ENCODE peak calls at places on chromosomes 7 and 10, in seven cellular contexts. D, S, B, V, O, E and N are unnamed samples.

GRCh38 chr7:150748402-150748801 is 11.2 kb downstream of the GIMAP5 start:
- DNase-seq in D (no peak), S (no peak), B (no peak), V (no peak), O (no peak), E (no peak), N (no peak)

GRCh38 chr7:99677013-99677412 is 2.8 kb downstream of the CYP3A5 start:
- DNase-seq in D (no peak), S (no peak), B (no peak), V (no peak), O (no peak), E (no peak), N (no peak)

GRCh38 chr7:21916176-21916575 is 29.5 kb downstream of the CDCA7L start:
- DNase-seq in D (no peak), S (no peak), B (no peak), V (no peak), O (no peak), E (no peak), N (no peak)

GRCh38 chr7:51308738-51309102 is 7.9 kb downstream of the COBL start:
- DNase-seq in D (no peak), S (no peak), B (no peak), V (no peak), O (no peak), E (no peak), N (no peak)

GRCh38 chr7:155652156-155653124 is 8.0 kb downstream of the RBM33 start:
- DNase-seq in D (no peak), S (no peak), B (no peak), V (no peak), O (no peak), E (no peak), N (no peak)

GRCh38 chr7:36084485-36085091 is 68.5 kb upstream of the EEPD1 start:
- DNase-seq in D (peak), S (peak), B (peak), V (no peak), O (peak), E (peak), N (peak)

GRCh38 chr10:543862-544822 is 145.3 kb downstream of the DIP2C start:
- DNase-seq in D (no peak), S (no peak), B (no peak), V (no peak), O (no peak), E (no peak), N (no peak)

GRCh38 chr7:127979113-127979727 is 52.0 kb downstream of the LRRC4 start:
- DNase-seq in D (no peak), S (no peak), B (no peak), V (no peak), O (no peak), E (no peak), N (no peak)

GRCh38 chr7:117445206-117445605 is 17.9 kb upstream of the ASZ1 start:
- DNase-seq in D (no peak), S (no peak), B (no peak), V (no peak), O (no peak), E (no peak), N (no peak)

GRCh38 chr10:132651511-132652029 is 114.0 kb downstream of the INPP5A start:
- DNase-seq in D (no peak), S (no peak), B (no peak), V (no peak), O (no peak), E (no peak), N (no peak)

GRCh38 chr7:50068026-50068425 is 25.0 kb downstream of the ZPBP start:
- DNase-seq in D (no peak), S (peak), B (peak), V (no peak), O (no peak), E (peak), N (no peak)

GRCh38 chr7:112866424-112866823 is 76.2 kb upstream of the TMEM168 start:
- DNase-seq in D (no peak), S (no peak), B (no peak), V (peak), O (no peak), E (no peak), N (no peak)

GRCh38 chr7:30859202-30859939 is 52.3 kb upstream of the AQP1 start:
- DNase-seq in D (no peak), S (no peak), B (no peak), V (no peak), O (no peak), E (no peak), N (no peak)

GRCh38 chr7:33428415-33428814 is 299.1 kb downstream of the BBS9 start:
- DNase-seq in D (no peak), S (no peak), B (no peak), V (no peak), O (no peak), E (no peak), N (no peak)

GRCh38 chr7:94997547-94997946 is 90.2 kb downstream of the PPP1R9A start:
- DNase-seq in D (no peak), S (no peak), B (no peak), V (no peak), O (no peak), E (no peak), N (no peak)

DNA sequence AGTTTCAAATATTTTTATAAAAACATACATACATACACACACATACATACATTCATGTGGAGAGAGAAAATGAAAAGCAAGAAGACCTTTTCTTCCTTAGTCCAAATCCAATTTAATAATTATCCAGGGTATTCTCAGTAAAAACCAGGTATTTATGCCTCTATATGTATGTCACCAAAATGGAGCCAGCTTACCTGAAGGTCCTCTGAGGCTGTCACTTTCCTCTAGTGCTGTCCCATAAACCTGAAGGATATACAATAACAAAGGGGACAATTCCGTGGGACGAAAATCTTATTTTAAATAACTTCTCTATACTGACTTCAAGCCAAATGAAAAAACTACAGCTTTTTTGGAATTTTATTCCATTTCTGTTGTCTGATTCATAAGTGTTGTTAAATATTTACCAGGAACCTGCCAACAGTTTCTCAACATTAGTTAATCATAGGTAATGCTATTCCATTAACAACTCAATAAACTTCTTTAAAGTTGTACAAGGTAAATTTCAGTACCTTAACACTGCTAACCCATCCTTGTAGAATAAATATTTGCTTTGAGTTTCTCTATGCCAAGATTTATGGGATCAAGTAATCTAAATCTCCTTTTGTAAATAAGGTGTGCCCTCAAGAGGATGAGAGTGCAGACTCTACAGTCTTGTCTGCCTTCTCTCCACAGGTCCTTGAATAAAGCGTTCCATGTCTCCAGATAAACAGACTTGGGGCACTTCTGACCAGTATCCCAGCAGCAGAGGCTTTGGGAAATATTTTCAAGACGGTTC is 260.3 kb downstream of the AHR start:
- DNase-seq in D (no peak), S (no peak), B (no peak), V (no peak), O (no peak), E (no peak), N (no peak)
- TF ChIP-seq YY1 in D (no peak), S (no peak), B (no peak), V (no peak), O (no peak), E (no peak), N (no peak)

DNA sequence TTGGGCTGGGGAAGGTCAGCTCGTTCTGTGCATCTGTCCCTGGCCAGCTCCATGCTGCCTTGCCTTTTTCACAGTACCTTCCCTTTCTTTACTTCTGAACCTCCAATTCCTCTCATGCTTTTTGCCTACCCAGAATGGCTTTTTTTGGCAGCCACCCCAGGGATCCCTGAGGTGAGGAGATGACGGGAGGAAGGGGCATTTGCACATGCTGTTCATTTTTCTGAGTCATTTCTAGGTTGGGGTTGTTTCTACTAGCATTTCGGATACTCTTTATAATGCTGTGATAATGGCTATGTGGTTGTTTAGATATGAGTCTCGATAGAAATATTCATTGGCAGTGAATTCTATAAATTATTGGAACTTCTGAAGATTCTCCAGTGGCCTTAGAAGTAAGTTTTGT is 415.1 kb upstream of the FZD8 start:
- DNase-seq in D (no peak), S (no peak), B (no peak), V (no peak), O (no peak), E (no peak), N (no peak)
- TF ChIP-seq YY1 in D (no peak), S (no peak), B (no peak), V (no peak), O (no peak), E (no peak), N (no peak)

GRCh38 chr10:78335691-78336401 is 302.2 kb downstream of the RPS24 start:
- DNase-seq in D (peak), S (no peak), B (no peak), V (no peak), O (no peak), E (no peak), N (no peak)
- TF ChIP-seq YY1 in D (no peak), S (no peak), B (no peak), V (no peak), O (no peak), E (no peak), N (no peak)

DNA sequence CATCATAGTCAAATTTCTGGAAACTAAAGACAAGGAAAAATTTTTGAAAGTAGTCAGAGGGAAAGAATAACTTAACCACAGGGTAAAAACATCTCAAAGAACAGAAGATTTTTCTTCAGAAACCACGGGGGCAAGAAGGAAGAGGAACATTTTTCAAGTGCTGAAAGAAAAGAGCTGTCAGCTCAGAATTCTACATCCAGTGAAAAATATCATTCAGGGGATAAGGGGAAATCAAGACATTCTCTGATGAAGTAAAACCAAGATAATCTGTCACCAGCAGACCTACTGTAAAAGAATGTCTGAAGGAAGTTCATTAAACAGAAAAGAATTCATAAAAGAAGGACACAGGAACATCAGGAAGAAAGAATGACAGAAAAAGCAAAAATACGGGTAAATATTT is 111.2 kb upstream of the TMEM72 start:
- DNase-seq in D (no peak), S (no peak), B (no peak), V (no peak), O (no peak), E (no peak), N (no peak)
- TF ChIP-seq YY1 in D (no peak), S (no peak), B (no peak), V (no peak), O (no peak), E (no peak), N (no peak)

GRCh38 chr10:59229451-59229850 is 53.0 kb downstream of the PHYHIPL start:
- DNase-seq in D (no peak), S (no peak), B (no peak), V (no peak), O (no peak), E (no peak), N (no peak)

GRCh38 chr10:59234194-59234593 is 57.8 kb downstream of the PHYHIPL start:
- DNase-seq in D (no peak), S (no peak), B (no peak), V (no peak), O (no peak), E (no peak), N (no peak)

GRCh38 chr10:59237775-59238174 is 61.3 kb downstream of the PHYHIPL start:
- DNase-seq in D (no peak), S (no peak), B (no peak), V (no peak), O (no peak), E (no peak), N (no peak)

GRCh38 chr10:59236064-59236697 is 59.7 kb downstream of the PHYHIPL start:
- DNase-seq in D (no peak), S (no peak), B (no peak), V (no peak), O (no peak), E (no peak), N (no peak)

GRCh38 chr10:59234814-59235429 is 58.5 kb downstream of the PHYHIPL start:
- DNase-seq in D (no peak), S (no peak), B (peak), V (no peak), O (no peak), E (peak), N (peak)
- TF ChIP-seq YY1 in D (peak), S (peak), B (no peak), V (peak), O (peak), E (peak), N (no peak)

GRCh38 chr7:107472116-107472515 is 2.3 kb downstream of the GPR22 start:
- DNase-seq in D (no peak), S (no peak), B (no peak), V (no peak), O (no peak), E (no peak), N (no peak)

GRCh38 chr7:107469836-107470416 is at the start of gene GPR22:
- DNase-seq in D (no peak), S (no peak), B (no peak), V (no peak), O (no peak), E (no peak), N (no peak)

GRCh38 chr7:107471292-107472070 is 1.6 kb downstream of the GPR22 start:
- DNase-seq in D (no peak), S (no peak), B (no peak), V (no peak), O (no peak), E (no peak), N (no peak)

GRCh38 chr7:107479303-107479702 is 9.4 kb downstream of the GPR22 start:
- DNase-seq in D (no peak), S (no peak), B (no peak), V (no peak), O (no peak), E (no peak), N (no peak)

GRCh38 chr7:107473975-107474598 is 4.2 kb downstream of the GPR22 start:
- DNase-seq in D (no peak), S (no peak), B (no peak), V (no peak), O (no peak), E (no peak), N (no peak)
- TF ChIP-seq YY1 in D (no peak), S (no peak), B (no peak), V (no peak), O (no peak), E (no peak), N (no peak)

DNA sequence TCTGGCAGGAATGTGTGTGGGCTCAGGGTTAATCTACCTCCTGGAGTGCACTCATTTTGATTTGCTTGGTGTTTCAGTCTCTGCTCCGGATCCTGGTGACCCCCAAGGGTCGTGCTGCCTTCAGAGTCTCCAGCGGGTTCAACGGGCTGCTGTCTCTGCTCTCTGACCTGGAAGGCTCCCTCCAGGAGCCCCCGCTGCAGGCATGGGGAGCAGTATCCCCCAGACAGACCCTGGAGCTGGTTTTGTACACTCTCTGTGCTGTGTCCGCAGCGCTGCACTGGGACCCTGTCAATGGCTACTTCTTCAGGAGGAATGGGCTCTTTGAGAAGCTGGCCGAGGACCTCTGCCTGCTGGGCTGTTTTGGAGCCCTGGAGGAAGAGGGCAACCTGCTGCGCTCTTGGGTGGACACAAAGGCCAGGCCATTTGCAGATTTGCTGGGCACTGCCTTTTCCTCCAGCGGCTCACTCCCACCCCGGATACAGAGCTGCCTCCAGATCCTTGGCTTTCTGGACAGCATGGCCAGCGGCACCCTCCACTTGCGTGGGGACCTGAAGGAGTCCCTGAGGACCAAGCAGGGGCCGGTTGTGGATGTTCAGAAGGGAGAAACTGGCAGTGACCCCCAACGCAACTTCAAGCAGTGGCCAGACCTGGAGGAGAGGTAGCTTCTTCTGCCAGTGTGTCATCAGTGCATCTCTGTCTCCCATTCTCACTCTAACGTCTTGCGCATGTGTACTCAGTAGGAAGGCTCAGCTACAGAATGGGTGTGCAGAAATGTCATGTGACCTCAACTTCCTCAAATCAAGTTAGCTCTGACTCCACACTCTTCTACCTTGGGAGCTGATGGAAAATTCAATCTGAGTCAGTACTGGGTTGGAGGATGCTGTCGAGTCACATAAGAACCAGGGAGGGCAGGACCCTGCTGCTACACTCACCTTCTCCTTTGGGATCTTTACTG is 58.5 kb downstream of the WDFY4 start:
- DNase-seq in D (no peak), S (no peak), B (no peak), V (no peak), O (no peak), E (no peak), N (no peak)
- TF ChIP-seq YY1 in D (no peak), S (no peak), B (no peak), V (no peak), O (no peak), E (no peak), N (no peak)

GRCh38 chr10:130179640-130180039 is 43.4 kb downstream of the GLRX3 start:
- DNase-seq in D (peak), S (peak), B (peak), V (no peak), O (no peak), E (peak), N (peak)
- TF ChIP-seq YY1 in D (no peak), S (no peak), B (no peak), V (no peak), O (no peak), E (no peak), N (no peak)

DNA sequence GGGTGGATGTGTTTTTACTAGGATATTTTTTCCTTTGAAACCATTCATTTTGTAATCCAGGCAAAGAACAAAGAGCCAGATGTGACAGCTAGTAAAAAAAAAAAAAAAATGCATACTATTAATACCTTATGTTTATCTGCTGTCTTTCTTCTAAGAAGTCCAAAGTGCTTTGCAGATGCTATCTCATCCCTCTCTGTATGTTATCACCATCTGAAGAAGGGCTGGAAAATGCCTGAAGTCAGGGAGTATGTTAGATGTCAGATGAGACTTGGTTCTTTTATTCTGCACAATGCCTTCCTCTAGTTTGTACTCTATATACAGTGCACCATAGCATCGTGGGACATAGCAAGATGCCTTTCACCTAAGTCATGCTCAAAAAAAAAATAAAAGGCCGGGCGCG is 10.4 kb upstream of the CAMK1D start:
- DNase-seq in D (no peak), S (no peak), B (no peak), V (no peak), O (no peak), E (no peak), N (no peak)
- TF ChIP-seq YY1 in D (no peak), S (no peak), B (no peak), V (no peak), O (no peak), E (no peak), N (no peak)